ENCODE peak calls at places on chromosome 4, in eight cellular contexts. One of them, this sample, is unnamed.

GRCh38 chr4:185580699-185581098 is 45.4 kb upstream of the PDLIM3 start:
- DNase-seq in mesothelial cell of epicardium: no peak
- DNase-seq in stimulated activated CD4-positive, alpha-beta T cell treated with anti-CD3 and anti-CD28 coated beads, Interleukin-4, amount 100 ng/mL, for 24 hours: no peak
- DNase-seq in hepatocyte: no peak
- DNase-seq in T-helper 9 cell: no peak
- DNase-seq in HL-60: no peak
- DNase-seq in iPS DF 6.9: no peak
- DNase-seq in vagina: no peak
- DNase-seq in this sample: no peak

GRCh38 chr4:9804918-9805317 is 23.5 kb downstream of the DRD5 start:
- DNase-seq in stimulated activated CD4-positive, alpha-beta T cell treated with anti-CD3 and anti-CD28 coated beads, Interleukin-4, amount 100 ng/mL, for 24 hours: no peak
- DNase-seq in HL-60: no peak
- DNase-seq in hepatocyte: no peak
- DNase-seq in T-helper 9 cell: no peak
- DNase-seq in mesothelial cell of epicardium: no peak
- DNase-seq in vagina: no peak
- DNase-seq in iPS DF 6.9: no peak
- DNase-seq in this sample: no peak

GRCh38 chr4:98516042-98516440 is 142.4 kb downstream of the TSPAN5 start:
- DNase-seq in T-helper 9 cell: no peak
- DNase-seq in vagina: no peak
- DNase-seq in hepatocyte: peak; percentile 44
- DNase-seq in stimulated activated CD4-positive, alpha-beta T cell treated with anti-CD3 and anti-CD28 coated beads, Interleukin-4, amount 100 ng/mL, for 24 hours: no peak
- DNase-seq in iPS DF 6.9: no peak
- DNase-seq in HL-60: no peak
- DNase-seq in mesothelial cell of epicardium: no peak
- DNase-seq in this sample: no peak

GRCh38 chr4:146269228-146269653 is 54.9 kb downstream of the REELD1 start:
- DNase-seq in vagina: no peak
- DNase-seq in stimulated activated CD4-positive, alpha-beta T cell treated with anti-CD3 and anti-CD28 coated beads, Interleukin-4, amount 100 ng/mL, for 24 hours: no peak
- DNase-seq in iPS DF 6.9: no peak
- DNase-seq in mesothelial cell of epicardium: no peak
- DNase-seq in hepatocyte: no peak
- DNase-seq in HL-60: no peak
- DNase-seq in T-helper 9 cell: no peak
- DNase-seq in this sample: no peak

GRCh38 chr4:41505161-41505653 is 32.8 kb upstream of the LIMCH1 start:
- DNase-seq in T-helper 9 cell: no peak
- DNase-seq in iPS DF 6.9: no peak
- DNase-seq in HL-60: no peak
- DNase-seq in stimulated activated CD4-positive, alpha-beta T cell treated with anti-CD3 and anti-CD28 coated beads, Interleukin-4, amount 100 ng/mL, for 24 hours: no peak
- DNase-seq in hepatocyte: no peak
- DNase-seq in mesothelial cell of epicardium: no peak
- DNase-seq in vagina: no peak
- DNase-seq in this sample: no peak

GRCh38 chr4:53920116-53920515 is 144.3 kb downstream of the CHIC2 start:
- DNase-seq in vagina: no peak
- DNase-seq in hepatocyte: no peak
- DNase-seq in T-helper 9 cell: no peak
- DNase-seq in iPS DF 6.9: no peak
- DNase-seq in stimulated activated CD4-positive, alpha-beta T cell treated with anti-CD3 and anti-CD28 coated beads, Interleukin-4, amount 100 ng/mL, for 24 hours: no peak
- DNase-seq in HL-60: no peak
- DNase-seq in mesothelial cell of epicardium: no peak
- DNase-seq in this sample: peak; percentile 20

GRCh38 chr4:40455340-40455902 is 120.3 kb downstream of the CHRNA9 start:
- DNase-seq in stimulated activated CD4-positive, alpha-beta T cell treated with anti-CD3 and anti-CD28 coated beads, Interleukin-4, amount 100 ng/mL, for 24 hours: no peak
- DNase-seq in mesothelial cell of epicardium: no peak
- DNase-seq in iPS DF 6.9: no peak
- DNase-seq in vagina: no peak
- DNase-seq in T-helper 9 cell: no peak
- DNase-seq in hepatocyte: no peak
- DNase-seq in HL-60: peak; percentile 42
- DNase-seq in this sample: no peak

GRCh38 chr4:158098802-158099201 is 74.0 kb downstream of the GASK1B start:
- DNase-seq in vagina: no peak
- DNase-seq in HL-60: no peak
- DNase-seq in mesothelial cell of epicardium: no peak
- DNase-seq in T-helper 9 cell: no peak
- DNase-seq in stimulated activated CD4-positive, alpha-beta T cell treated with anti-CD3 and anti-CD28 coated beads, Interleukin-4, amount 100 ng/mL, for 24 hours: no peak
- DNase-seq in hepatocyte: no peak
- DNase-seq in iPS DF 6.9: no peak
- DNase-seq in this sample: no peak

GRCh38 chr4:107721436-107722090 is 1.5 kb upstream of the PAPSS1 start:
- DNase-seq in mesothelial cell of epicardium: no peak
- DNase-seq in HL-60: no peak
- DNase-seq in iPS DF 6.9: no peak
- DNase-seq in stimulated activated CD4-positive, alpha-beta T cell treated with anti-CD3 and anti-CD28 coated beads, Interleukin-4, amount 100 ng/mL, for 24 hours: peak; percentile 49
- DNase-seq in T-helper 9 cell: peak; percentile 31
- DNase-seq in hepatocyte: peak; percentile 22
- DNase-seq in vagina: no peak
- DNase-seq in this sample: peak; percentile 59

GRCh38 chr4:151192556-151193235 is 84.3 kb upstream of the PRSS48 start:
- DNase-seq in vagina: no peak
- DNase-seq in hepatocyte: no peak
- DNase-seq in HL-60: no peak
- DNase-seq in stimulated activated CD4-positive, alpha-beta T cell treated with anti-CD3 and anti-CD28 coated beads, Interleukin-4, amount 100 ng/mL, for 24 hours: no peak
- DNase-seq in iPS DF 6.9: no peak
- DNase-seq in mesothelial cell of epicardium: no peak
- DNase-seq in T-helper 9 cell: no peak
- DNase-seq in this sample: no peak

GRCh38 chr4:535181-535923 is 36.3 kb downstream of the PIGG start:
- DNase-seq in vagina: no peak
- DNase-seq in iPS DF 6.9: no peak
- DNase-seq in mesothelial cell of epicardium: no peak
- DNase-seq in HL-60: no peak
- DNase-seq in hepatocyte: no peak
- DNase-seq in T-helper 9 cell: no peak
- DNase-seq in stimulated activated CD4-positive, alpha-beta T cell treated with anti-CD3 and anti-CD28 coated beads, Interleukin-4, amount 100 ng/mL, for 24 hours: no peak
- DNase-seq in this sample: no peak

This sample was measured in activated CD4-positive, alpha-beta memory T cell treated with anti-CD3 and anti-CD28 coated beads for 36 hours.